ENCODE peak calls at places on chromosomes 16 and 17, in six cellular contexts. C is stomach, Q is heart right ventricle, G is lung, F is tibial artery, X is body of pancreas. M is an unnamed sample.

GRCh38 chr17:82204831-82205719 is 7.6 kb downstream of the CCDC57 start:
- DNase-seq in C (no peak), Q (no peak), G (no peak), F (no peak), X (no peak), M (no peak)

GRCh38 chr17:16465861-16466338 is 26.1 kb downstream of the LRRC75A start:
- DNase-seq in C (peak; percentile 63), Q (no peak), G (no peak), F (no peak), X (peak; percentile 68), M (no peak)

GRCh38 chr16:48321307-48322036 is 63.7 kb downstream of the SIAH1 start:
- DNase-seq in C (no peak), Q (no peak), G (no peak), F (no peak), X (no peak), M (no peak)

GRCh38 chr17:18860161-18860972 is 2.4 kb downstream of the PRPSAP2 start:
- DNase-seq in C (no peak), Q (no peak), G (no peak), F (no peak), X (no peak), M (no peak)

GRCh38 chr16:72561-73537 is at the start of gene RHBDF1:
- DNase-seq in C (peak; percentile 69), Q (peak; percentile 64), G (no peak), F (no peak), X (peak; percentile 78), M (no peak)

GRCh38 chr17:15343749-15344148 is 2.4 kb upstream of the TEKT3 start:
- DNase-seq in C (no peak), Q (no peak), G (no peak), F (no peak), X (no peak), M (no peak)

GRCh38 chr16:21190599-21190998 is 20.8 kb downstream of the ZP2 start:
- DNase-seq in C (no peak), Q (no peak), G (no peak), F (no peak), X (no peak), M (no peak)

GRCh38 chr17:31387438-31387837 is 4.0 kb upstream of the RAB11FIP4 start:
- DNase-seq in C (no peak), Q (no peak), G (no peak), F (peak; percentile 28), X (no peak), M (no peak)

GRCh38 chr17:44971776-44972483 is 3.8 kb upstream of the C1QL1 start:
- DNase-seq in C (no peak), Q (no peak), G (no peak), F (no peak), X (no peak), M (no peak)

GRCh38 chr16:48608452-48608851 is 1.5 kb downstream of the N4BP1 start:
- DNase-seq in C (no peak), Q (no peak), G (no peak), F (no peak), X (no peak), M (no peak)

GRCh38 chr17:65559802-65560627 is 1.4 kb downstream of the AXIN2 start:
- DNase-seq in C (peak; percentile 30), Q (no peak), G (no peak), F (no peak), X (no peak), M (no peak)

GRCh38 chr16:3171855-3172593 is 16.0 kb upstream of the OR1F1 start:
- DNase-seq in C (no peak), Q (no peak), G (no peak), F (no peak), X (no peak), M (no peak)

GRCh38 chr17:49930880-49931279 is 38.1 kb upstream of the DLX4 start:
- DNase-seq in C (no peak), Q (no peak), G (no peak), F (no peak), X (no peak), M (no peak)

GRCh38 chr17:41406205-41406604 is 8.8 kb upstream of the KRT31 start:
- DNase-seq in C (no peak), Q (no peak), G (no peak), F (no peak), X (no peak), M (peak; percentile 49)

GRCh38 chr16:20906225-20906870 is 5.8 kb downstream of the LYRM1 start:
- DNase-seq in C (no peak), Q (no peak), G (no peak), F (no peak), X (no peak), M (no peak)

GRCh38 chr16:14388243-14388642 is 241.8 kb downstream of the PARN start:
- DNase-seq in C (no peak), Q (no peak), G (no peak), F (no peak), X (no peak), M (no peak)

GRCh38 chr16:87740441-87740840 is 25.3 kb downstream of the KLHDC4 start:
- DNase-seq in C (no peak), Q (no peak), G (no peak), F (no peak), X (no peak), M (no peak)
- H3K27ac ChIP-seq in C (no peak overlapping the region), Q (no peak overlapping the region), G (no peak overlapping the region), F (no peak overlapping the region), X (no peak overlapping the region), M (no peak overlapping the region)

DNA sequence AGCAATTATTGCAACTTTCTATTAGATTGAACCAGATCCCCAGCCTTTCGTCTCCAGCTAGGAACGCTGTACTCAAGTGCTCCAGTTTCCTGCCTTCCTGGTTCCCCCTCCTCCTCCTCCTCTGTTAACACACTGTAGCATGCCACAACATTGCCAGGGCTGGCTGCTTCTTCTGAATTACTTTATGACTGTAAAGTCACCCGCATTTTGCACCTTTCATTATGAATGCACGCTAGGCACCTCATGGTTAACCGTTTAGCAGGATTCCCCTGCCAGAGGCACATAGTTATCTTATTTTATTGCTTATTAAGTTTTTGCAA is 4.5 kb downstream of the ZNF423 start:
- DNase-seq in C (no peak), Q (no peak), G (no peak), F (no peak), X (no peak), M (no peak)
- H3K4me3 ChIP-seq in C (no peak overlapping the region), Q (no peak overlapping the region), G (no peak overlapping the region), F (no peak overlapping the region), X (no peak overlapping the region), M (no peak overlapping the region)

DNA sequence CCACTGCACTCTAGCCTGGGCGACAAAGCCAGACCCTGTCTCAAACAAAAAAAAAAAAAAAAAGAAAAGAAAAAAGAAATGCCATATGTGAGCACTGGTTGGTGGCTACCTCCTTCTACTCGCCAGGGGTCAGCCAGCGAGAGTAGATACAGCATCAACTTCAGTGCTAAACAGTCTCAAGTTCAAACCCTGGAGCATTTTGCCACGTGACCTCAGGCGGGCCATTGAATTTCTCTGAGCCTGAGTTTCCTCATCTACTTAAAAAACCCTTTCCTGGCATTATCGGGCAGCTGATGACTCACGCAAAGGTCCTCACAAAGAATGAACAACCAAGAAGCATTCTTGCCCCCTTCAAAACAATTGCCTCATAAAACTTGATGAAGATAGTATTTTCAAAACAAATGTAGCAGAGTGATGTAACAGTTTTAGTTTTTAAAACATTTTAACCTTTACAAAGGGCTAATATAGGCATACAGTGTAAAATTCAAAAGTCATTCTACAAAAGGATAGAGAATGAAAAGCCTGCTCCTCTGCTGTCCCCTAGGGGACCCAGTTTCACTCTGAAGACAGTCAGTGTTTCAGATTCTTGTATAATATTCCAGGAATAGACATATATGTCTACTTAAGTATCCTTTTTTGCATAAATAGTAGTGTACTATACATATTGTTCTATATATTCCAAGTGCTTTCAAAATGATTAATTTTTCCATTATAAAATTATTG is 28.4 kb downstream of the DNAH2 start:
- DNase-seq in C (no peak), Q (no peak), G (peak; percentile 72), F (no peak), X (no peak), M (peak; percentile 43)
- TF ChIP-seq CTCF in C (no peak), Q (no peak), G (no peak), F (no peak), X (no peak), M (no peak)

GRCh38 chr16:27985981-27986380 is 77.5 kb downstream of the GSG1L start:
- DNase-seq in C (no peak), Q (no peak), G (no peak), F (no peak), X (no peak), M (no peak)
- H3K27ac ChIP-seq in C (no peak overlapping the region), Q (no peak overlapping the region), G (no peak overlapping the region), F (no peak overlapping the region), X (no peak overlapping the region), M (no peak overlapping the region)

GRCh38 chr16:88939814-88940195 is 37.2 kb downstream of the CBFA2T3 start:
- DNase-seq in C (no peak), Q (peak; percentile 64), G (no peak), F (no peak), X (peak; percentile 51), M (no peak)
- H3K4me3 ChIP-seq in C (peak overlapping the region; percentile 75), Q (peak overlapping the region; percentile 85), G (peak overlapping the region; percentile 60), F (peak overlapping the region; percentile 38), X (peak overlapping the region; percentile 70), M (peak overlapping the region; percentile 66)

GRCh38 chr17:38733315-38734234 is 3.4 kb downstream of the CISD3 start:
- DNase-seq in C (no peak), Q (no peak), G (no peak), F (no peak), X (peak; percentile 85), M (no peak)
- TF ChIP-seq CTCF in C (no peak), Q (no peak), G (no peak), F (no peak), X (peak; percentile 8), M (no peak)

DNA sequence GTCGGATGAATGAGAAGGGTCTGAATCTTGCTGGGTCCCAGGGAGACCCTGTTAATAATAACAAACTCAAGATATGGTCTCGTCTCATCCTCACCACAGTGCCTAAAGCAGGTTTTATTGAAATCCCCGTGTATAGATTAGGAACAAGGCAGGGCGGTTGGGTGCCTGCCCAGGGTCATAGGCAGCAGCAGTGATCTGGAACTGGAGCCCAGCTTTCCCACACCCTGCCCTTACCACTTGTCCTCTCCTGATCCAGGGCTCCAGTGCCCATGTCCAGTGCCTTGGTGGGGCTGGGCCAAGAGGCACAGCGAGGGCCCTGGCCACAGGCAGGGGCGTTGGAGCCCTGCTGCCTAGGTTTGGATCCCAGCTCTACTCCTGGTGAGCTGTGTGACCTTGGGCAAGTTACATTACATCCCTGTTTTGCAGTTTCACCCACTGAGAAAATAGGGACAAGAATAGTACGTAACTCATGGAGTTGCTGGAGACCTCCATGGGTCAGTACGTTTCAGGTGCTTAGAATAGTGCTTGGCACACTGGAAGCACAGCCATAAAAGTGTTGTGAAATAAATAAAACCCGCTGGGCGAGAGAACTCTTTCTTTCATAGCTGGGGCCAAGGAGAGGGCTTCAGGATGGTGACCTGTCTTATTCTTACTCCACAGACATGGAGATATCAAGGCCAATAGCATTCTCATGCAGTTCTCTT is 13.9 kb downstream of the SOCS3 start:
- DNase-seq in C (no peak), Q (no peak), G (no peak), F (no peak), X (peak; percentile 64), M (no peak)
- H3K27ac ChIP-seq in C (no peak overlapping the region), Q (peak overlapping the region; percentile 45), G (peak overlapping the region; percentile 71), F (no peak overlapping the region), X (no peak overlapping the region), M (no peak overlapping the region)

M was measured in adrenal gland.